ENCODE peak calls at places on chromosome 2, in five cellular contexts. One of them, this sample, is unnamed.
A peak's percentile ranks its signal among the peaks of the same experiment; 100 is the strongest.

GRCh38 chr2:36450466-36451196 is 95.1 kb downstream of the CRIM1 start:
- DNase-seq in DMS153: no peak
- DNase-seq in NK-92 treated with Interleukin-12 subunit alpha and Interleukin-12 subunit beta, amount 100 ng/mL, for 24 hours: no peak
- DNase-seq in stimulated activated CD8-positive, alpha-beta memory T cell treated with anti-CD3 and anti-CD28 coated beads, Interleukin-15, amount 100 ng/mL, for 4 hours: no peak
- DNase-seq in activated naive CD4-positive, alpha-beta T cell treated with anti-CD3 and anti-CD28 coated beads, Interleukin-2, amount 10 ng/mL, durations not matched to agents 7 days and 5 days: no peak
- DNase-seq in this sample: no peak

GRCh38 chr2:131148426-131148825 is 43.3 kb downstream of the PLEKHB2 start:
- DNase-seq in DMS153: no peak
- DNase-seq in NK-92 treated with Interleukin-12 subunit alpha and Interleukin-12 subunit beta, amount 100 ng/mL, for 24 hours: no peak
- DNase-seq in stimulated activated CD8-positive, alpha-beta memory T cell treated with anti-CD3 and anti-CD28 coated beads, Interleukin-15, amount 100 ng/mL, for 4 hours: no peak
- DNase-seq in activated naive CD4-positive, alpha-beta T cell treated with anti-CD3 and anti-CD28 coated beads, Interleukin-2, amount 10 ng/mL, durations not matched to agents 7 days and 5 days: no peak
- DNase-seq in this sample: no peak

GRCh38 chr2:134736167-134736885 is 17.5 kb upstream of the TMEM163 start:
- DNase-seq in DMS153: no peak
- DNase-seq in NK-92 treated with Interleukin-12 subunit alpha and Interleukin-12 subunit beta, amount 100 ng/mL, for 24 hours: no peak
- DNase-seq in stimulated activated CD8-positive, alpha-beta memory T cell treated with anti-CD3 and anti-CD28 coated beads, Interleukin-15, amount 100 ng/mL, for 4 hours: no peak
- DNase-seq in activated naive CD4-positive, alpha-beta T cell treated with anti-CD3 and anti-CD28 coated beads, Interleukin-2, amount 10 ng/mL, durations not matched to agents 7 days and 5 days: no peak
- DNase-seq in this sample: no peak

GRCh38 chr2:120589782-120590608 is 145.7 kb upstream of the GLI2 start:
- DNase-seq in DMS153: no peak
- DNase-seq in NK-92 treated with Interleukin-12 subunit alpha and Interleukin-12 subunit beta, amount 100 ng/mL, for 24 hours: no peak
- DNase-seq in stimulated activated CD8-positive, alpha-beta memory T cell treated with anti-CD3 and anti-CD28 coated beads, Interleukin-15, amount 100 ng/mL, for 4 hours: no peak
- DNase-seq in activated naive CD4-positive, alpha-beta T cell treated with anti-CD3 and anti-CD28 coated beads, Interleukin-2, amount 10 ng/mL, durations not matched to agents 7 days and 5 days: no peak
- DNase-seq in this sample: no peak

GRCh38 chr2:39719317-39719716 is 53.6 kb downstream of the TMEM178A start:
- DNase-seq in DMS153: no peak
- DNase-seq in NK-92 treated with Interleukin-12 subunit alpha and Interleukin-12 subunit beta, amount 100 ng/mL, for 24 hours: no peak
- DNase-seq in stimulated activated CD8-positive, alpha-beta memory T cell treated with anti-CD3 and anti-CD28 coated beads, Interleukin-15, amount 100 ng/mL, for 4 hours: no peak
- DNase-seq in activated naive CD4-positive, alpha-beta T cell treated with anti-CD3 and anti-CD28 coated beads, Interleukin-2, amount 10 ng/mL, durations not matched to agents 7 days and 5 days: no peak
- DNase-seq in this sample: no peak

GRCh38 chr2:193556766-193557470 is 1362.2 kb upstream of the TMEFF2 start:
- DNase-seq in DMS153: no peak
- DNase-seq in NK-92 treated with Interleukin-12 subunit alpha and Interleukin-12 subunit beta, amount 100 ng/mL, for 24 hours: no peak
- DNase-seq in stimulated activated CD8-positive, alpha-beta memory T cell treated with anti-CD3 and anti-CD28 coated beads, Interleukin-15, amount 100 ng/mL, for 4 hours: no peak
- DNase-seq in activated naive CD4-positive, alpha-beta T cell treated with anti-CD3 and anti-CD28 coated beads, Interleukin-2, amount 10 ng/mL, durations not matched to agents 7 days and 5 days: no peak
- DNase-seq in this sample: no peak

GRCh38 chr2:238947920-238948710 is 100.2 kb downstream of the TWIST2 start:
- DNase-seq in DMS153: no peak
- DNase-seq in NK-92 treated with Interleukin-12 subunit alpha and Interleukin-12 subunit beta, amount 100 ng/mL, for 24 hours: peak; percentile 41
- DNase-seq in stimulated activated CD8-positive, alpha-beta memory T cell treated with anti-CD3 and anti-CD28 coated beads, Interleukin-15, amount 100 ng/mL, for 4 hours: no peak
- DNase-seq in activated naive CD4-positive, alpha-beta T cell treated with anti-CD3 and anti-CD28 coated beads, Interleukin-2, amount 10 ng/mL, durations not matched to agents 7 days and 5 days: peak; percentile 35
- DNase-seq in this sample: peak; percentile 81

GRCh38 chr2:37282746-37283145 is 41.9 kb downstream of the PRKD3 start:
- DNase-seq in DMS153: no peak
- DNase-seq in NK-92 treated with Interleukin-12 subunit alpha and Interleukin-12 subunit beta, amount 100 ng/mL, for 24 hours: no peak
- DNase-seq in stimulated activated CD8-positive, alpha-beta memory T cell treated with anti-CD3 and anti-CD28 coated beads, Interleukin-15, amount 100 ng/mL, for 4 hours: no peak
- DNase-seq in activated naive CD4-positive, alpha-beta T cell treated with anti-CD3 and anti-CD28 coated beads, Interleukin-2, amount 10 ng/mL, durations not matched to agents 7 days and 5 days: no peak
- DNase-seq in this sample: no peak

GRCh38 chr2:227626580-227627151 is 9.4 kb downstream of the SCYGR4 start:
- DNase-seq in DMS153: no peak
- DNase-seq in NK-92 treated with Interleukin-12 subunit alpha and Interleukin-12 subunit beta, amount 100 ng/mL, for 24 hours: no peak
- DNase-seq in stimulated activated CD8-positive, alpha-beta memory T cell treated with anti-CD3 and anti-CD28 coated beads, Interleukin-15, amount 100 ng/mL, for 4 hours: no peak
- DNase-seq in activated naive CD4-positive, alpha-beta T cell treated with anti-CD3 and anti-CD28 coated beads, Interleukin-2, amount 10 ng/mL, durations not matched to agents 7 days and 5 days: no peak
- DNase-seq in this sample: no peak

GRCh38 chr2:18178736-18179349 is 300.4 kb downstream of the KCNS3 start:
- DNase-seq in DMS153: peak; percentile 29
- DNase-seq in NK-92 treated with Interleukin-12 subunit alpha and Interleukin-12 subunit beta, amount 100 ng/mL, for 24 hours: no peak
- DNase-seq in stimulated activated CD8-positive, alpha-beta memory T cell treated with anti-CD3 and anti-CD28 coated beads, Interleukin-15, amount 100 ng/mL, for 4 hours: no peak
- DNase-seq in activated naive CD4-positive, alpha-beta T cell treated with anti-CD3 and anti-CD28 coated beads, Interleukin-2, amount 10 ng/mL, durations not matched to agents 7 days and 5 days: peak; percentile 46
- DNase-seq in this sample: no peak

GRCh38 chr2:64422466-64422865 is 31.5 kb upstream of the LGALSL start:
- DNase-seq in DMS153: no peak
- DNase-seq in NK-92 treated with Interleukin-12 subunit alpha and Interleukin-12 subunit beta, amount 100 ng/mL, for 24 hours: no peak
- DNase-seq in stimulated activated CD8-positive, alpha-beta memory T cell treated with anti-CD3 and anti-CD28 coated beads, Interleukin-15, amount 100 ng/mL, for 4 hours: no peak
- DNase-seq in activated naive CD4-positive, alpha-beta T cell treated with anti-CD3 and anti-CD28 coated beads, Interleukin-2, amount 10 ng/mL, durations not matched to agents 7 days and 5 days: no peak
- DNase-seq in this sample: no peak

GRCh38 chr2:182302174-182302573 is 124.7 kb downstream of the PDE1A start:
- DNase-seq in DMS153: no peak
- DNase-seq in NK-92 treated with Interleukin-12 subunit alpha and Interleukin-12 subunit beta, amount 100 ng/mL, for 24 hours: no peak
- DNase-seq in stimulated activated CD8-positive, alpha-beta memory T cell treated with anti-CD3 and anti-CD28 coated beads, Interleukin-15, amount 100 ng/mL, for 4 hours: no peak
- DNase-seq in activated naive CD4-positive, alpha-beta T cell treated with anti-CD3 and anti-CD28 coated beads, Interleukin-2, amount 10 ng/mL, durations not matched to agents 7 days and 5 days: no peak
- DNase-seq in this sample: no peak

GRCh38 chr2:41932241-41933034 is 115.4 kb upstream of the PKDCC start:
- DNase-seq in DMS153: no peak
- DNase-seq in NK-92 treated with Interleukin-12 subunit alpha and Interleukin-12 subunit beta, amount 100 ng/mL, for 24 hours: no peak
- DNase-seq in stimulated activated CD8-positive, alpha-beta memory T cell treated with anti-CD3 and anti-CD28 coated beads, Interleukin-15, amount 100 ng/mL, for 4 hours: no peak
- DNase-seq in activated naive CD4-positive, alpha-beta T cell treated with anti-CD3 and anti-CD28 coated beads, Interleukin-2, amount 10 ng/mL, durations not matched to agents 7 days and 5 days: no peak
- DNase-seq in this sample: peak; percentile 82

GRCh38 chr2:233441161-233442027 is 87.1 kb downstream of the DGKD start:
- DNase-seq in DMS153: no peak
- DNase-seq in NK-92 treated with Interleukin-12 subunit alpha and Interleukin-12 subunit beta, amount 100 ng/mL, for 24 hours: no peak
- DNase-seq in stimulated activated CD8-positive, alpha-beta memory T cell treated with anti-CD3 and anti-CD28 coated beads, Interleukin-15, amount 100 ng/mL, for 4 hours: no peak
- DNase-seq in activated naive CD4-positive, alpha-beta T cell treated with anti-CD3 and anti-CD28 coated beads, Interleukin-2, amount 10 ng/mL, durations not matched to agents 7 days and 5 days: peak; percentile 18
- DNase-seq in this sample: peak; percentile 63

GRCh38 chr2:69250981-69251380 is 136.0 kb downstream of the GFPT1 start:
- DNase-seq in DMS153: no peak
- DNase-seq in NK-92 treated with Interleukin-12 subunit alpha and Interleukin-12 subunit beta, amount 100 ng/mL, for 24 hours: no peak
- DNase-seq in stimulated activated CD8-positive, alpha-beta memory T cell treated with anti-CD3 and anti-CD28 coated beads, Interleukin-15, amount 100 ng/mL, for 4 hours: no peak
- DNase-seq in activated naive CD4-positive, alpha-beta T cell treated with anti-CD3 and anti-CD28 coated beads, Interleukin-2, amount 10 ng/mL, durations not matched to agents 7 days and 5 days: no peak
- DNase-seq in this sample: no peak

GRCh38 chr2:219125886-219126270 is 34.7 kb downstream of the NHEJ1 start:
- DNase-seq in DMS153: no peak
- DNase-seq in NK-92 treated with Interleukin-12 subunit alpha and Interleukin-12 subunit beta, amount 100 ng/mL, for 24 hours: no peak
- DNase-seq in stimulated activated CD8-positive, alpha-beta memory T cell treated with anti-CD3 and anti-CD28 coated beads, Interleukin-15, amount 100 ng/mL, for 4 hours: no peak
- DNase-seq in activated naive CD4-positive, alpha-beta T cell treated with anti-CD3 and anti-CD28 coated beads, Interleukin-2, amount 10 ng/mL, durations not matched to agents 7 days and 5 days: no peak
- DNase-seq in this sample: no peak

GRCh38 chr2:58620127-58620526 is 379.0 kb upstream of the FANCL start:
- DNase-seq in DMS153: no peak
- DNase-seq in NK-92 treated with Interleukin-12 subunit alpha and Interleukin-12 subunit beta, amount 100 ng/mL, for 24 hours: no peak
- DNase-seq in stimulated activated CD8-positive, alpha-beta memory T cell treated with anti-CD3 and anti-CD28 coated beads, Interleukin-15, amount 100 ng/mL, for 4 hours: no peak
- DNase-seq in activated naive CD4-positive, alpha-beta T cell treated with anti-CD3 and anti-CD28 coated beads, Interleukin-2, amount 10 ng/mL, durations not matched to agents 7 days and 5 days: no peak
- DNase-seq in this sample: no peak

GRCh38 chr2:185179783-185180182 is 558.8 kb upstream of the FSIP2 start:
- DNase-seq in DMS153: no peak
- DNase-seq in NK-92 treated with Interleukin-12 subunit alpha and Interleukin-12 subunit beta, amount 100 ng/mL, for 24 hours: no peak
- DNase-seq in stimulated activated CD8-positive, alpha-beta memory T cell treated with anti-CD3 and anti-CD28 coated beads, Interleukin-15, amount 100 ng/mL, for 4 hours: no peak
- DNase-seq in activated naive CD4-positive, alpha-beta T cell treated with anti-CD3 and anti-CD28 coated beads, Interleukin-2, amount 10 ng/mL, durations not matched to agents 7 days and 5 days: no peak
- DNase-seq in this sample: no peak

GRCh38 chr2:3291113-3291512 is 86.5 kb downstream of the EIPR1 start:
- DNase-seq in DMS153: no peak
- DNase-seq in NK-92 treated with Interleukin-12 subunit alpha and Interleukin-12 subunit beta, amount 100 ng/mL, for 24 hours: no peak
- DNase-seq in stimulated activated CD8-positive, alpha-beta memory T cell treated with anti-CD3 and anti-CD28 coated beads, Interleukin-15, amount 100 ng/mL, for 4 hours: no peak
- DNase-seq in activated naive CD4-positive, alpha-beta T cell treated with anti-CD3 and anti-CD28 coated beads, Interleukin-2, amount 10 ng/mL, durations not matched to agents 7 days and 5 days: no peak
- DNase-seq in this sample: peak; percentile 30

GRCh38 chr2:132448771-132449170 is 32.2 kb downstream of the GPR39 start:
- DNase-seq in DMS153: peak; percentile 54
- DNase-seq in NK-92 treated with Interleukin-12 subunit alpha and Interleukin-12 subunit beta, amount 100 ng/mL, for 24 hours: no peak
- DNase-seq in stimulated activated CD8-positive, alpha-beta memory T cell treated with anti-CD3 and anti-CD28 coated beads, Interleukin-15, amount 100 ng/mL, for 4 hours: no peak
- DNase-seq in activated naive CD4-positive, alpha-beta T cell treated with anti-CD3 and anti-CD28 coated beads, Interleukin-2, amount 10 ng/mL, durations not matched to agents 7 days and 5 days: no peak
- DNase-seq in this sample: no peak

GRCh38 chr2:156483741-156484173 is 47.6 kb downstream of the GPD2 start:
- DNase-seq in DMS153: no peak
- DNase-seq in NK-92 treated with Interleukin-12 subunit alpha and Interleukin-12 subunit beta, amount 100 ng/mL, for 24 hours: no peak
- DNase-seq in stimulated activated CD8-positive, alpha-beta memory T cell treated with anti-CD3 and anti-CD28 coated beads, Interleukin-15, amount 100 ng/mL, for 4 hours: no peak
- DNase-seq in activated naive CD4-positive, alpha-beta T cell treated with anti-CD3 and anti-CD28 coated beads, Interleukin-2, amount 10 ng/mL, durations not matched to agents 7 days and 5 days: no peak
- DNase-seq in this sample: no peak

GRCh38 chr2:37775908-37776250 is 104.4 kb upstream of the CDC42EP3 start:
- DNase-seq in DMS153: no peak
- DNase-seq in NK-92 treated with Interleukin-12 subunit alpha and Interleukin-12 subunit beta, amount 100 ng/mL, for 24 hours: no peak
- DNase-seq in stimulated activated CD8-positive, alpha-beta memory T cell treated with anti-CD3 and anti-CD28 coated beads, Interleukin-15, amount 100 ng/mL, for 4 hours: no peak
- DNase-seq in activated naive CD4-positive, alpha-beta T cell treated with anti-CD3 and anti-CD28 coated beads, Interleukin-2, amount 10 ng/mL, durations not matched to agents 7 days and 5 days: no peak
- DNase-seq in this sample: peak; percentile 78

GRCh38 chr2:189285962-189286648 is 106.5 kb upstream of the COL5A2 start:
- DNase-seq in DMS153: no peak
- DNase-seq in NK-92 treated with Interleukin-12 subunit alpha and Interleukin-12 subunit beta, amount 100 ng/mL, for 24 hours: no peak
- DNase-seq in stimulated activated CD8-positive, alpha-beta memory T cell treated with anti-CD3 and anti-CD28 coated beads, Interleukin-15, amount 100 ng/mL, for 4 hours: no peak
- DNase-seq in activated naive CD4-positive, alpha-beta T cell treated with anti-CD3 and anti-CD28 coated beads, Interleukin-2, amount 10 ng/mL, durations not matched to agents 7 days and 5 days: no peak
- DNase-seq in this sample: no peak

GRCh38 chr2:179963626-179964025 is 43.5 kb downstream of the CWC22 start:
- DNase-seq in DMS153: no peak
- DNase-seq in NK-92 treated with Interleukin-12 subunit alpha and Interleukin-12 subunit beta, amount 100 ng/mL, for 24 hours: no peak
- DNase-seq in stimulated activated CD8-positive, alpha-beta memory T cell treated with anti-CD3 and anti-CD28 coated beads, Interleukin-15, amount 100 ng/mL, for 4 hours: no peak
- DNase-seq in activated naive CD4-positive, alpha-beta T cell treated with anti-CD3 and anti-CD28 coated beads, Interleukin-2, amount 10 ng/mL, durations not matched to agents 7 days and 5 days: no peak
- DNase-seq in this sample: no peak

GRCh38 chr2:169705927-169706326 is 11.7 kb downstream of the PHOSPHO2 start:
- DNase-seq in DMS153: no peak
- DNase-seq in NK-92 treated with Interleukin-12 subunit alpha and Interleukin-12 subunit beta, amount 100 ng/mL, for 24 hours: no peak
- DNase-seq in stimulated activated CD8-positive, alpha-beta memory T cell treated with anti-CD3 and anti-CD28 coated beads, Interleukin-15, amount 100 ng/mL, for 4 hours: no peak
- DNase-seq in activated naive CD4-positive, alpha-beta T cell treated with anti-CD3 and anti-CD28 coated beads, Interleukin-2, amount 10 ng/mL, durations not matched to agents 7 days and 5 days: no peak
- DNase-seq in this sample: no peak

GRCh38 chr2:8086796-8087479 is 594.9 kb upstream of the ID2 start:
- DNase-seq in DMS153: no peak
- DNase-seq in NK-92 treated with Interleukin-12 subunit alpha and Interleukin-12 subunit beta, amount 100 ng/mL, for 24 hours: no peak
- DNase-seq in stimulated activated CD8-positive, alpha-beta memory T cell treated with anti-CD3 and anti-CD28 coated beads, Interleukin-15, amount 100 ng/mL, for 4 hours: no peak
- DNase-seq in activated naive CD4-positive, alpha-beta T cell treated with anti-CD3 and anti-CD28 coated beads, Interleukin-2, amount 10 ng/mL, durations not matched to agents 7 days and 5 days: no peak
- DNase-seq in this sample: no peak

GRCh38 chr2:43164686-43165085 is 61.7 kb downstream of the ZFP36L2 start:
- DNase-seq in DMS153: no peak
- DNase-seq in NK-92 treated with Interleukin-12 subunit alpha and Interleukin-12 subunit beta, amount 100 ng/mL, for 24 hours: no peak
- DNase-seq in stimulated activated CD8-positive, alpha-beta memory T cell treated with anti-CD3 and anti-CD28 coated beads, Interleukin-15, amount 100 ng/mL, for 4 hours: no peak
- DNase-seq in activated naive CD4-positive, alpha-beta T cell treated with anti-CD3 and anti-CD28 coated beads, Interleukin-2, amount 10 ng/mL, durations not matched to agents 7 days and 5 days: no peak
- DNase-seq in this sample: no peak

GRCh38 chr2:64652231-64653173 is 1.2 kb downstream of the SERTAD2 start:
- DNase-seq in DMS153: no peak
- DNase-seq in NK-92 treated with Interleukin-12 subunit alpha and Interleukin-12 subunit beta, amount 100 ng/mL, for 24 hours: no peak
- DNase-seq in stimulated activated CD8-positive, alpha-beta memory T cell treated with anti-CD3 and anti-CD28 coated beads, Interleukin-15, amount 100 ng/mL, for 4 hours: no peak
- DNase-seq in activated naive CD4-positive, alpha-beta T cell treated with anti-CD3 and anti-CD28 coated beads, Interleukin-2, amount 10 ng/mL, durations not matched to agents 7 days and 5 days: peak; percentile 53
- DNase-seq in this sample: peak; percentile 83

GRCh38 chr2:118460425-118460824 is 372.2 kb downstream of the INSIG2 start:
- DNase-seq in DMS153: no peak
- DNase-seq in NK-92 treated with Interleukin-12 subunit alpha and Interleukin-12 subunit beta, amount 100 ng/mL, for 24 hours: no peak
- DNase-seq in stimulated activated CD8-positive, alpha-beta memory T cell treated with anti-CD3 and anti-CD28 coated beads, Interleukin-15, amount 100 ng/mL, for 4 hours: no peak
- DNase-seq in activated naive CD4-positive, alpha-beta T cell treated with anti-CD3 and anti-CD28 coated beads, Interleukin-2, amount 10 ng/mL, durations not matched to agents 7 days and 5 days: no peak
- DNase-seq in this sample: no peak

GRCh38 chr2:1219901-1220691 is 193.2 kb upstream of the TPO start:
- DNase-seq in DMS153: no peak
- DNase-seq in NK-92 treated with Interleukin-12 subunit alpha and Interleukin-12 subunit beta, amount 100 ng/mL, for 24 hours: no peak
- DNase-seq in stimulated activated CD8-positive, alpha-beta memory T cell treated with anti-CD3 and anti-CD28 coated beads, Interleukin-15, amount 100 ng/mL, for 4 hours: no peak
- DNase-seq in activated naive CD4-positive, alpha-beta T cell treated with anti-CD3 and anti-CD28 coated beads, Interleukin-2, amount 10 ng/mL, durations not matched to agents 7 days and 5 days: no peak
- DNase-seq in this sample: no peak

GRCh38 chr2:176491172-176491904 is 222.1 kb downstream of the MTX2 start:
- DNase-seq in DMS153: no peak
- DNase-seq in NK-92 treated with Interleukin-12 subunit alpha and Interleukin-12 subunit beta, amount 100 ng/mL, for 24 hours: peak; percentile 43
- DNase-seq in stimulated activated CD8-positive, alpha-beta memory T cell treated with anti-CD3 and anti-CD28 coated beads, Interleukin-15, amount 100 ng/mL, for 4 hours: no peak
- DNase-seq in activated naive CD4-positive, alpha-beta T cell treated with anti-CD3 and anti-CD28 coated beads, Interleukin-2, amount 10 ng/mL, durations not matched to agents 7 days and 5 days: no peak
- DNase-seq in this sample: peak; percentile 84

GRCh38 chr2:10322973-10323372 is 20.3 kb downstream of the HPCAL1 start:
- DNase-seq in DMS153: no peak
- DNase-seq in NK-92 treated with Interleukin-12 subunit alpha and Interleukin-12 subunit beta, amount 100 ng/mL, for 24 hours: no peak
- DNase-seq in stimulated activated CD8-positive, alpha-beta memory T cell treated with anti-CD3 and anti-CD28 coated beads, Interleukin-15, amount 100 ng/mL, for 4 hours: no peak
- DNase-seq in activated naive CD4-positive, alpha-beta T cell treated with anti-CD3 and anti-CD28 coated beads, Interleukin-2, amount 10 ng/mL, durations not matched to agents 7 days and 5 days: no peak
- DNase-seq in this sample: peak; percentile 48

GRCh38 chr2:98510322-98510662 is 65.6 kb downstream of the INPP4A start:
- DNase-seq in DMS153: no peak
- DNase-seq in NK-92 treated with Interleukin-12 subunit alpha and Interleukin-12 subunit beta, amount 100 ng/mL, for 24 hours: no peak
- DNase-seq in stimulated activated CD8-positive, alpha-beta memory T cell treated with anti-CD3 and anti-CD28 coated beads, Interleukin-15, amount 100 ng/mL, for 4 hours: no peak
- DNase-seq in activated naive CD4-positive, alpha-beta T cell treated with anti-CD3 and anti-CD28 coated beads, Interleukin-2, amount 10 ng/mL, durations not matched to agents 7 days and 5 days: no peak
- DNase-seq in this sample: no peak

This sample was measured in sigmoid colon.